ENCODE peak calls at places on chromosome 6, in eight cellular contexts. O is GM12865, E is choroid plexus epithelial cell, B is cardiac fibroblast, G is HCT116, M is mammary epithelial cell, T is IMR-90, Z is uterus. K is an unnamed sample.
A peak's percentile ranks its signal among the peaks of the same experiment; 100 is the strongest.

GRCh38 chr6:159184559-159184958 is 15.4 kb downstream of the FNDC1 start:
- DNase-seq in O (no peak), E (no peak), B (peak; percentile 53), G (no peak), M (peak; percentile 34), T (no peak), Z (no peak), K (peak; percentile 17)

GRCh38 chr6:33578588-33579011 is 1.5 kb downstream of the BAK1 start:
- DNase-seq in O (peak; percentile 73), E (no peak), B (no peak), G (no peak), M (no peak), T (no peak), Z (no peak), K (no peak)

GRCh38 chr6:136740050-136740974 is 52.0 kb downstream of the MAP3K5 start:
- DNase-seq in O (no peak), E (peak; percentile 24), B (no peak), G (no peak), M (no peak), T (peak; percentile 31), Z (no peak), K (no peak)

GRCh38 chr6:123402052-123402451 is 234.7 kb downstream of the TRDN start:
- DNase-seq in O (peak; percentile 43), E (no peak), B (peak; percentile 0), G (no peak), M (no peak), T (no peak), Z (no peak), K (no peak)

GRCh38 chr6:165626711-165627110 is 36.3 kb downstream of the PDE10A start:
- DNase-seq in O (no peak), E (no peak), B (no peak), G (no peak), M (no peak), T (no peak), Z (no peak), K (no peak)

GRCh38 chr6:30171677-30172471 is 8.5 kb downstream of the TRIM15 start:
- DNase-seq in O (no peak), E (peak; percentile 74), B (peak; percentile 13), G (no peak), M (no peak), T (no peak), Z (no peak), K (peak; percentile 55)

GRCh38 chr6:1614767-1615650 is 5.3 kb downstream of the FOXC1 start:
- DNase-seq in O (no peak), E (no peak), B (no peak), G (no peak), M (no peak), T (no peak), Z (no peak), K (no peak)

GRCh38 chr6:89678531-89678930 is 40.0 kb upstream of the LYRM2 start:
- DNase-seq in O (no peak), E (no peak), B (no peak), G (no peak), M (no peak), T (no peak), Z (no peak), K (no peak)

GRCh38 chr6:35050291-35050987 is 90.7 kb downstream of the TCP11 start:
- DNase-seq in O (no peak), E (no peak), B (no peak), G (no peak), M (no peak), T (no peak), Z (no peak), K (no peak)

GRCh38 chr6:88161921-88162320 is 4.2 kb downstream of the CNR1 start:
- DNase-seq in O (no peak), E (no peak), B (no peak), G (no peak), M (no peak), T (no peak), Z (no peak), K (no peak)

GRCh38 chr6:106894978-106895702 is 79.4 kb downstream of the CD24 start:
- DNase-seq in O (peak; percentile 15), E (peak; percentile 4), B (peak; percentile 7), G (no peak), M (peak; percentile 78), T (peak; percentile 11), Z (no peak), K (no peak)

GRCh38 chr6:149852180-149852579 is 12.0 kb downstream of the LRP11 start:
- DNase-seq in O (peak; percentile 46), E (peak; percentile 74), B (peak; percentile 82), G (no peak), M (peak; percentile 77), T (peak; percentile 62), Z (no peak), K (no peak)

DNA sequence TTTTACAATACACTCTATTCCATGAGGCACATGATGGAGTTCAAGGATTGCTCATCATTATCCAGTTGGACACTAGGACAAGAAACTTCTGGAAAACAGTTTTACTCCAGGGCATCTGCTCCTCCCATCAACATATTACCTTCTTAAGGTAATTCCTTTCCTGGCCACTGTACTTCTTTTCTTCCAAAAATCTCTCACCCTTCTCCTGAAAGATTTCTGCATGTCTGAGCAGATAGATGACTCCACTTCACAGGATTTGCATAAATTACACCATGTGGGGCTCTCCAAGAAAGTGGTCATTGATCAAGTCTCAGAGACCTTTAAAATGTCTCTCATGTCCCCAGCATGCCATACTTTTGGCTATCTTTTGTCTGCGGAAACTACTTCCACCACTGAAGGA is 103.2 kb upstream of the TNFAIP3 start:
- DNase-seq in O (no peak), E (no peak), B (no peak), G (no peak), M (peak; percentile 85), T (no peak), Z (no peak), K (no peak)
- TF ChIP-seq CTCF in O (no peak), E (no peak), B (no peak), G (no peak), M (peak; percentile 13), T (no peak), Z (no peak), K (no peak)

DNA sequence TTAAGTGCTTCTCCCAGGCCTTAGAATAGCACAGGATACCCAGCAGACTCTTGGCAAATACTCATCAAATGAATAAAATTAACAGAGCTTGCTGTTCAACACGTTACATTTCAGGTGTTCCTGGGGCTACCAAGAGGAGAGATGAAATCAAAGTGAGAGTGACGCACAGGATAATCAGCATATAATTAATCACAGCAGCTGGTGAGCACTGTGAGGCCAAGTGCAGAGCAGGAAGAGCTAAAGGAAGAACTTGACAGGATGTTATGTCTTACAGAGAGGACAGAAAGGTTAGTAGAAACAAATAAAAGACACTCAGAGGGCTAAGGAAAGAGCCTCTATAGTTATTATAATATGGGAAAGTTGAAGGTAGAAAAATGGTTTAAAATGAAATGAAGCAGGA is 8.8 kb downstream of the PPIL1 start:
- DNase-seq in O (no peak), E (no peak), B (no peak), G (no peak), M (no peak), T (no peak), Z (no peak), K (no peak)
- H3K4me3 ChIP-seq in O (no peak overlapping the region), E (no peak overlapping the region), B (no peak overlapping the region), G (no peak overlapping the region), M (no peak overlapping the region), T (no peak overlapping the region), Z (no peak overlapping the region), K (no peak overlapping the region)

DNA sequence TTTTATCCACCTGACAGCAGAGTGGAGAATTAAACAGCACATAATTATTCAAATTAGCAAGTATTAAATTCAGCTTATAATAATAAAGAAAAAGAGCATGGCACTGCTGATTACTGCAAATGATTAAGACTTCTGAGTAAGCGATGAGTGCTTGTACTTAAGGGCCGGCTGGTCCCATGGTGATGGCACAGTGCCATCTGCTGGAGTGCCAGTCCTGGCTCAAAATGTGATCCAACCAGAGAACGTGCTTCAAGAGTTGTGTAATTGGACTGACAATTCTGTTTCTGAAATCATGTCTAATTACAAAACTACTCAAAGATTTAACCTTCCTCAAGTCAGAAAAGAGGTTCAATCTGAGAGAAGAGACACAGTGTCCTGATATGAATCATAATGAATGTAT is 181.6 kb upstream of the RGS17 start:
- DNase-seq in O (peak; percentile 49), E (peak; percentile 77), B (peak; percentile 78), G (peak; percentile 49), M (peak; percentile 68), T (peak; percentile 35), Z (no peak), K (peak; percentile 81)
- TF ChIP-seq CTCF in O (peak; percentile 60), E (peak; percentile 64), B (peak; percentile 38), G (peak; percentile 56), M (peak; percentile 56), T (peak; percentile 42), Z (no peak), K (peak; percentile 12)

DNA sequence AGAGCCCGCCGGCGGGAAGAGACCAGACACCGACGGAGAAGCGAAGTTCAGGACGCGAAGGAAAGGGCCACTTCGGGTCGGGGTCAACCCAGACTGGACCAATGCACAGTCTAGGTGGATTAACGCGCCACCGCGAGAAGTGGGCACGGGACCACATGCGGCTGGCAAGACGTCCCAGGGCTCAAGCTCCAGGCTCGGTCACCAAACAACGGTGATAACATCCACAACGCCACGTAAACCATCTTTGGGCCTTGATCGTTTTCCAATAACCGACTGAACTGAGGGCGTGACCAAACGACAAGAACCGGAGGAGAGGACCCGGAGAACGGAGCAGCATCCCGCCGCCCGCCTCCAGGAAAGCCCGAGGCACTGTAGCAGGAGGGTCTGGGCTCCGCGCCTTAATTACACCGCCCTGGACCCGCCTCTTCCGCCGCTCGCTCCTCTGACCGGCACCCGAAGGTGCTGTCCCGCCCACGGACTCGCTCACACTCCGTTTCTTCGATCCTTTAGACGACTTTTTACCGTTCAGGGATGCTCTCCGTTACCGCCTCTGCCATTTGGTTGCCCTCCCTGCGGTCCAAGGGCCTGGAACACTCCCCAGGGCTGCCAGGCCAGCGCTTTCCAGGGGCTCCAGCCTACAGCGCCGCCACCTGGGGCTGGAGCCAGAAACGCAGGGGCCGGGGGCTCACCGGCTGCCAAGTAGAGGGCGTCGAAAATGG is 44.1 kb downstream of the DPPA5 start:
- DNase-seq in O (peak; percentile 83), E (peak; percentile 53), B (peak; percentile 65), G (peak; percentile 54), M (peak; percentile 63), T (peak; percentile 52), Z (peak; percentile 54), K (peak; percentile 46)
- H3K4me3 ChIP-seq in O (peak overlapping the region; percentile 79), E (peak overlapping the region; percentile 83), B (peak overlapping the region; percentile 73), G (peak overlapping the region; percentile 86), M (peak overlapping the region; percentile 66), T (peak overlapping the region; percentile 61), Z (peak overlapping the region; percentile 60), K (peak overlapping the region; percentile 84)